ENCODE peak calls at places on chromosomes 1 and 21, in eight cellular contexts. M, Q, L, E, D, T, P and F are unnamed samples.

GRCh38 chr1:24993871-24994270 is 63.8 kb upstream of the RUNX3 start:
- DNase-seq in M (no peak), Q (no peak), L (no peak), E (no peak), D (no peak), T (no peak), P (no peak), F (no peak)

GRCh38 chr1:14602131-14602530 is 3.6 kb downstream of the KAZN start:
- DNase-seq in M (no peak), Q (no peak), L (peak; percentile 60), E (no peak), D (peak; percentile 81), T (no peak), P (no peak), F (no peak)

GRCh38 chr1:32494711-32495337 is 30.0 kb downstream of the ZBTB8B start:
- DNase-seq in M (no peak), Q (no peak), L (no peak), E (no peak), D (peak; percentile 14), T (no peak), P (no peak), F (no peak)

GRCh38 chr1:11198851-11199628 is 9.9 kb downstream of the ANGPTL7 start:
- DNase-seq in M (no peak), Q (no peak), L (no peak), E (no peak), D (no peak), T (no peak), P (no peak), F (no peak)

GRCh38 chr1:78146137-78146822 is 100.5 kb downstream of the GIPC2 start:
- DNase-seq in M (no peak), Q (no peak), L (no peak), E (no peak), D (no peak), T (no peak), P (no peak), F (no peak)

GRCh38 chr21:45276620-45277019 is 11.1 kb downstream of the POFUT2 start:
- DNase-seq in M (peak; percentile 58), Q (no peak), L (no peak), E (no peak), D (no peak), T (peak; percentile 8), P (no peak), F (no peak)

GRCh38 chr1:218463194-218464156 is 118.3 kb downstream of the TGFB2 start:
- DNase-seq in M (no peak), Q (no peak), L (peak; percentile 37), E (peak; percentile 47), D (no peak), T (no peak), P (no peak), F (no peak)

GRCh38 chr1:33143698-33144097 is 38.1 kb downstream of the TRIM62 start:
- DNase-seq in M (no peak), Q (no peak), L (no peak), E (no peak), D (no peak), T (no peak), P (no peak), F (no peak)

GRCh38 chr1:44947060-44947773 is 39.2 kb downstream of the EIF2B3 start:
- DNase-seq in M (no peak), Q (no peak), L (no peak), E (no peak), D (peak; percentile 38), T (no peak), P (no peak), F (no peak)

GRCh38 chr1:94702440-94702810 is 117.7 kb upstream of the SLC44A3 start:
- DNase-seq in M (no peak), Q (no peak), L (no peak), E (no peak), D (no peak), T (no peak), P (no peak), F (no peak)

GRCh38 chr1:6212193-6212959 is 6.5 kb downstream of the RNF207 start:
- DNase-seq in M (no peak), Q (no peak), L (no peak), E (no peak), D (no peak), T (no peak), P (no peak), F (no peak)

GRCh38 chr1:159879977-159880376 is 17.5 kb upstream of the VSIG8 start:
- DNase-seq in M (no peak), Q (no peak), L (no peak), E (peak; percentile 79), D (no peak), T (no peak), P (no peak), F (no peak)

GRCh38 chr1:230167419-230167852 is 100.4 kb downstream of the GALNT2 start:
- DNase-seq in M (no peak), Q (peak; percentile 21), L (no peak), E (peak; percentile 50), D (peak; percentile 47), T (peak; percentile 32), P (peak; percentile 79), F (no peak)

GRCh38 chr1:24382165-24382577 is 31.4 kb downstream of the STPG1 start:
- DNase-seq in M (peak; percentile 27), Q (no peak), L (no peak), E (peak; percentile 27), D (no peak), T (no peak), P (no peak), F (no peak)

GRCh38 chr1:232393834-232394146 is 236.1 kb downstream of the SIPA1L2 start:
- DNase-seq in M (no peak), Q (no peak), L (no peak), E (no peak), D (no peak), T (no peak), P (no peak), F (no peak)

GRCh38 chr1:201171063-201172036 is 17.1 kb upstream of the TMEM9 start:
- DNase-seq in M (peak; percentile 78), Q (no peak), L (no peak), E (no peak), D (peak; percentile 78), T (peak; percentile 60), P (no peak), F (peak; percentile 79)

GRCh38 chr1:2234762-2235113 is 6.6 kb downstream of the SKI start:
- DNase-seq in M (no peak), Q (no peak), L (no peak), E (no peak), D (no peak), T (no peak), P (no peak), F (no peak)

GRCh38 chr1:153573351-153573750 is 7.7 kb upstream of the S100A2 start:
- DNase-seq in M (no peak), Q (no peak), L (no peak), E (no peak), D (peak; percentile 29), T (no peak), P (no peak), F (no peak)

GRCh38 chr1:58883037-58883887 is 99.4 kb upstream of the JUN start:
- DNase-seq in M (no peak), Q (no peak), L (peak; percentile 50), E (peak; percentile 96), D (no peak), T (no peak), P (no peak), F (no peak)

GRCh38 chr1:89672489-89673183 is 39.7 kb downstream of the LRRC8C start:
- DNase-seq in M (no peak), Q (no peak), L (no peak), E (no peak), D (no peak), T (no peak), P (no peak), F (no peak)

GRCh38 chr1:203328714-203329122 is 22.2 kb downstream of the FMOD start:
- DNase-seq in M (no peak), Q (no peak), L (no peak), E (no peak), D (peak; percentile 54), T (peak; percentile 21), P (peak; percentile 75), F (no peak)

DNA sequence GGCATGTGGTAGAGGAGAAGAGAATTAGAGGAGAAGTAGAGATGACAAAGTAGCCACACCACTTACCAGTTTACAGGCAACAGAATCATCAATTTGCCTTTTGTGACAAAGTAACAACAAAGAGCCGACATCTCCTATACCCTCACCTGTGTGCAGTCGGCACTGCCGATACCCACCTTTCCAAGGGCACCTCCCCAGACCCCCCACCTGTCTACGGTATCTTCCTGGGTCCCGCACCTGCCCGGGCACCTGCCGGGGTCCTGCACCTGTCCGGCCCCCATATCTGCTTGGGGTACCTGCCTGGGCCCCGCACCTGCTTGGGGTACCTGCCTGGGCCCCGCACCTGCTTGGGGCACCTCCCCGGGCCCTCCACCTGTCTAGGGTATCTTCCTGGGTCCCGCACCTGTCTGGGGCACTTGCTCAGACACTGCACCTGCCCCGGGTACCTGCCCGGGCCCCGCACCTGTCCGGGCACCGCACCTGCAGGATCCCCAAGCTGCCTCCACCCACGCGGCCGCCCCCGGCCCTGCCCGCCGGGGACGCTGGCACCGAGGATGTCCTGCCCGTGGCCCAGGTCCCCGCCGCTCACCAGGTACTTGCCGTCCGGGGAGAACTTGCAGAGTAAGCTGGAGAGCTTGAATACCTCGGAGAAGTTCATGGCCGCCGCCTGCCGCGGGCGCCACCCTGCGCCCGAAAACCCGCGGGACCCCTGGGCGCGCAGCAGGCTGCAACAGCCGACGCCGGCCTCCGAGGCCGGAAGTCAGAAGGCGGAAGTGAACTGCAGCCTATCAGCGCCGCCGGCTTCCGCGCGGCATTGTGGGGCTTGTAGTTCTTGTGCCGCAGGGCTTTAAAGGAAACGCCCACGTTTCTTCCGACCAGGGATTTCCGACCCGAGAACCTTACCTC is at the start of gene WRAP73:
- DNase-seq in M (no peak), Q (peak; percentile 81), L (peak; percentile 74), E (peak; percentile 85), D (peak; percentile 95), T (peak; percentile 90), P (peak; percentile 95), F (peak; percentile 80)
- TF ChIP-seq CTCF in M (peak; percentile 22), Q (no peak), L (no peak), E (peak; percentile 2), D (peak; percentile 28), T (no peak), P (peak; percentile 69), F (peak; percentile 33)

GRCh38 chr21:40719615-40720014 is 127.3 kb downstream of the DSCAM start:
- DNase-seq in M (no peak), Q (no peak), L (no peak), E (no peak), D (no peak), T (no peak), P (no peak), F (no peak)
- TF ChIP-seq CTCF in M (no peak), Q (no peak), L (no peak), E (no peak), D (no peak), T (no peak), P (no peak), F (no peak)

DNA sequence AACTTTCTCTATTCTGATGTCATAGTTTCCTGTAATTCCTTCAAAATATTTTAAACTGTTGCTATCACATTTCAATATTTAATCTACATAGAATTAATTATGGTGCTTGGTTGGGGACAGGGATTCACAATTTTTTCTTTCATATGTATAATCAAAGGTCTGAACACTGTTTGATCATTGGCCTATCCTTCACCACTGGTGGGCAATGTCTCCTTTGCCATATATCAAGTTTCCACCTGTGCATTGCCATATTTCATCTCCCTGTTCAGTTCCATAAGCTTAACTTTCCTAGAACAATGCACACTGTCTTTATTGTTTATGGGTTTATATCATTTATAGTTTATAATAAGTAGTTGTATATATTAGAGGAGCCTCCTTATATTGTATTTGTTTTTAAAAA is 374.9 kb upstream of the PTBP2 start:
- DNase-seq in M (no peak), Q (no peak), L (no peak), E (no peak), D (no peak), T (no peak), P (no peak), F (no peak)
- TF ChIP-seq CTCF in M (no peak), Q (no peak), L (no peak), E (peak; percentile 14), D (no peak), T (no peak), P (no peak), F (no peak)

GRCh38 chr1:180188103-180188506 is 33.4 kb downstream of the QSOX1 start:
- DNase-seq in M (no peak), Q (no peak), L (no peak), E (peak; percentile 50), D (peak; percentile 73), T (peak; percentile 81), P (peak; percentile 27), F (peak; percentile 57)
- TF ChIP-seq CTCF in M (peak; percentile 86), Q (no peak), L (no peak), E (peak; percentile 81), D (peak; percentile 74), T (peak; percentile 79), P (peak; percentile 77), F (peak; percentile 86)